ENCODE peak calls at places on chromosomes 13 and 19, in eight cellular contexts. U is thoracic aorta, D is aorta, W is bronchial epithelial cell, E is left ventricle myocardium inferior, L is PC-3, I is astrocyte, G is tibial artery. R is an unnamed sample.

GRCh38 chr13:48949566-48950506 is 25.9 kb upstream of the FNDC3A start:
- DNase-seq in U (no peak), D (no peak), W (no peak), E (no peak), L (no peak), I (no peak), G (no peak), R (no peak)

GRCh38 chr19:52138614-52139290 is 986 bp downstream of the ZNF616 start:
- DNase-seq in U (no peak), D (no peak), W (peak), E (no peak), L (peak), I (peak), G (peak), R (no peak)

GRCh38 chr13:67147257-67148218 is 82.6 kb downstream of the PCDH9 start:
- DNase-seq in U (no peak), D (no peak), W (peak), E (no peak), L (peak), I (peak), G (no peak), R (no peak)

GRCh38 chr13:84917252-84917878 is 881.9 kb downstream of the SLITRK6 start:
- DNase-seq in U (no peak), D (no peak), W (peak), E (no peak), L (peak), I (peak), G (no peak), R (peak)

GRCh38 chr13:32951580-32951979 is 64.6 kb upstream of the KL start:
- DNase-seq in U (no peak), D (no peak), W (no peak), E (no peak), L (no peak), I (no peak), G (no peak), R (no peak)

GRCh38 chr19:42683917-42684513 is 56.3 kb downstream of the PSG3 start:
- DNase-seq in U (no peak), D (no peak), W (peak), E (no peak), L (peak), I (peak), G (no peak), R (no peak)

GRCh38 chr19:35143231-35143715 is at the start of gene FXYD7:
- DNase-seq in U (no peak), D (no peak), W (no peak), E (no peak), L (no peak), I (no peak), G (no peak), R (no peak)

GRCh38 chr19:34712606-34713261 is 21.3 kb upstream of the ZNF181 start:
- DNase-seq in U (no peak), D (no peak), W (peak), E (no peak), L (peak), I (peak), G (peak), R (peak)

GRCh38 chr19:28785961-28786360 is 427.0 kb downstream of the UQCRFS1 start:
- DNase-seq in U (no peak), D (no peak), W (no peak), E (no peak), L (no peak), I (no peak), G (no peak), R (no peak)

GRCh38 chr19:4057913-4058695 is 8.6 kb downstream of the ZBTB7A start:
- DNase-seq in U (peak), D (peak), W (peak), E (peak), L (peak), I (peak), G (peak), R (no peak)

GRCh38 chr13:102651892-102652291 is 43.0 kb downstream of the METTL21C start:
- DNase-seq in U (no peak), D (no peak), W (no peak), E (no peak), L (no peak), I (no peak), G (peak), R (no peak)

GRCh38 chr19:57788114-57788692 is 18.7 kb downstream of the ZNF586 start:
- DNase-seq in U (no peak), D (no peak), W (no peak), E (no peak), L (no peak), I (no peak), G (no peak), R (no peak)

GRCh38 chr19:57786906-57787305 is 17.4 kb downstream of the ZNF586 start:
- DNase-seq in U (no peak), D (no peak), W (no peak), E (no peak), L (no peak), I (no peak), G (no peak), R (no peak)

GRCh38 chr19:57789288-57789687 is 19.8 kb downstream of the ZNF586 start:
- DNase-seq in U (no peak), D (no peak), W (no peak), E (no peak), L (no peak), I (no peak), G (no peak), R (no peak)

DNA sequence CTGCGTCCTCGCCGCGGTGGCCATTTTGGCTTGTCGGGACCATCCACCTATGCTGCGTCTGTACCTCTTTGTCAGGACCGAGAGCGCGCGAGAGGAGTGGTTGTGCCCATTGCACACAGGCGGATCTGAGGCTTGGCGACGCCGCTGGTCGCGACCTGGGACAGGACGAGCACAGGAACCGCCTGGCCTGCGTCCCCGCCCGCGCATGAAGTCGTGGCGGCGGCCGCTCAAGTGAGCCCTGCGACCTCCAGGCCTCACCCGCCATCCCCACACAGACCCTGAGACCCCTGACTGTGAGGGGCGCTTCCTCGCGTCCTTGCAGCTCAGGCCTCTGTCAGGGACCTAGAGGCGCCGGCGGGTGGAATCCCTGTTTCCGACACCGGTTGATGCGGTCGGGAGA is 16.8 kb downstream of the ZNF586 start:
- DNase-seq in U (no peak), D (no peak), W (no peak), E (no peak), L (no peak), I (no peak), G (no peak), R (no peak)
- H3K4me3 ChIP-seq in U (no peak), D (no peak), W (no peak), E (no peak), L (no peak), I (no peak), G (no peak), R (no peak)

GRCh38 chr19:45011959-45012358 is 10.7 kb downstream of the RELB start:
- DNase-seq in U (no peak), D (no peak), W (no peak), E (no peak), L (no peak), I (no peak), G (no peak), R (no peak)

GRCh38 chr19:45008554-45008953 is 7.3 kb downstream of the RELB start:
- DNase-seq in U (no peak), D (no peak), W (no peak), E (no peak), L (no peak), I (no peak), G (no peak), R (no peak)

GRCh38 chr19:45005787-45006186 is 4.5 kb downstream of the RELB start:
- DNase-seq in U (no peak), D (no peak), W (no peak), E (no peak), L (no peak), I (no peak), G (no peak), R (no peak)

GRCh38 chr19:45010306-45010705 is 9.0 kb downstream of the RELB start:
- DNase-seq in U (no peak), D (no peak), W (no peak), E (no peak), L (no peak), I (no peak), G (no peak), R (no peak)

GRCh38 chr19:45009625-45010255 is 8.5 kb downstream of the RELB start:
- DNase-seq in U (no peak), D (no peak), W (peak), E (no peak), L (no peak), I (no peak), G (no peak), R (no peak)
- H3K4me3 ChIP-seq in U (no peak), D (no peak), W (no peak), E (no peak), L (no peak), I (no peak), G (no peak), R (no peak)

GRCh38 chr19:18333680-18334079 is 6.7 kb upstream of the PGPEP1 start:
- DNase-seq in U (no peak), D (no peak), W (peak), E (no peak), L (no peak), I (no peak), G (no peak), R (no peak)
- H3K4me3 ChIP-seq in U (no peak), D (no peak), W (no peak), E (no peak), L (no peak), I (no peak), G (no peak), R (no peak)

GRCh38 chr19:38900816-38901215 is 1.0 kb downstream of the NFKBIB start:
- DNase-seq in U (no peak), D (no peak), W (no peak), E (no peak), L (no peak), I (no peak), G (no peak), R (no peak)
- H3K4me3 ChIP-seq in U (peak), D (no peak), W (no peak), E (peak), L (peak), I (peak), G (peak), R (peak)

DNA sequence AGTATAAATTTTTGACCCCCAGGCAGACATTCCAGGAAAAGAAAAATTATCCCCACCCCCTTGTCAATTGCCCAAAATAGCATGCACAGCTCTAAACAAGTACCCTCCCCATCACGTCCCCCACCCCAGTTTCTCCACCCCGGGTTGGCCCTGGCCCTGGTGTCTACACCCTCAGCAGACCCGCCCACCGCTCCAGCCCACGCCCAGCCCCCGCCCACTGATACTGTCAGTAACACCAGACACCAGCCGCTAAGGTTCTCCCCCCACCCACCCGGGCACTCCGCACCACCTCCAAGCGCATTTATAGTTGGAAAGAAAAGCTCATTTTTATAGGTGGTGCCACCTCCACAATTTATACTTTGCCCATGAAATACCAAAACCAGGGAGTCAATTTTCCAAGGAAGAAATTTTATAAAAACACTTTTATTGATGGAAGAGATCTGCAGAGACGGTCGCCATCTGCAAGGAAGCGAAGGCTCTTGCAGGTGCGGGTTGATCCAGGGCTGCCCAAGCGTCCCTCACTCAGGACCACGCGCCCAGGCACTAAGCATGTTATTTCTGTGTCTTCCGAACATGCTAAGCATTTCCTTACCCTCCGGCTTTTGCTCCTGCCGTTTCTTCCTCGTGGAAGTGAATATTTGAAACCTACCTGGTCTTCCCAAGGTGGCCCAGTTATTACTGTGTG is 119.0 kb downstream of the URI1 start:
- DNase-seq in U (no peak), D (no peak), W (no peak), E (no peak), L (no peak), I (no peak), G (no peak), R (no peak)
- H3K4me3 ChIP-seq in U (no peak), D (no peak), W (no peak), E (no peak), L (no peak), I (no peak), G (no peak), R (no peak)

GRCh38 chr19:16822648-16823047 is 6.5 kb upstream of the SIN3B start:
- DNase-seq in U (no peak), D (no peak), W (no peak), E (no peak), L (no peak), I (no peak), G (no peak), R (no peak)

GRCh38 chr19:16821081-16821480 is 8.1 kb upstream of the SIN3B start:
- DNase-seq in U (no peak), D (no peak), W (peak), E (no peak), L (peak), I (no peak), G (no peak), R (no peak)

GRCh38 chr19:16828990-16829821 is at the start of gene SIN3B:
- DNase-seq in U (no peak), D (peak), W (peak), E (peak), L (peak), I (peak), G (peak), R (peak)

GRCh38 chr19:16825312-16826168 is 3.7 kb upstream of the SIN3B start:
- DNase-seq in U (no peak), D (peak), W (peak), E (peak), L (no peak), I (peak), G (peak), R (peak)

GRCh38 chr19:16824658-16825311 is 4.4 kb upstream of the SIN3B start:
- DNase-seq in U (no peak), D (no peak), W (peak), E (no peak), L (peak), I (peak), G (no peak), R (no peak)
- H3K4me3 ChIP-seq in U (peak), D (peak), W (no peak), E (peak), L (peak), I (peak), G (peak), R (peak)

R was measured in LNCaP clone FGC.